ENCODE peak calls at places on chromosome 5, in six cellular contexts. X is A549, P is prostate gland, J is right lobe of liver, L is GM12892, O is uterus. U is an unnamed sample.

GRCh38 chr5:135489466-135490244 is 37.5 kb upstream of the TIFAB start:
- DNase-seq in X (no peak), P (no peak), J (no peak), L (no peak), O (no peak), U (no peak)

GRCh38 chr5:16626696-16627264 is 10.0 kb upstream of the RETREG1 start:
- DNase-seq in X (no peak), P (no peak), J (no peak), L (no peak), O (no peak), U (no peak)

GRCh38 chr5:89728750-89729149 is 680.8 kb downstream of the CETN3 start:
- DNase-seq in X (no peak), P (peak), J (no peak), L (no peak), O (peak), U (no peak)

GRCh38 chr5:68269820-68270219 is 54.3 kb downstream of the PIK3R1 start:
- DNase-seq in X (no peak), P (no peak), J (no peak), L (no peak), O (no peak), U (no peak)

GRCh38 chr5:92378961-92379611 is 996.0 kb upstream of the ARRDC3 start:
- DNase-seq in X (no peak), P (no peak), J (no peak), L (no peak), O (no peak), U (no peak)

GRCh38 chr5:126961702-126962101 is 68.7 kb downstream of the MARCHF3 start:
- DNase-seq in X (no peak), P (no peak), J (no peak), L (no peak), O (no peak), U (no peak)

GRCh38 chr5:73451218-73452130 is 2.9 kb upstream of the FOXD1 start:
- DNase-seq in X (no peak), P (peak), J (no peak), L (no peak), O (peak), U (no peak)

GRCh38 chr5:164002653-164003052 is 497.2 kb downstream of the MAT2B start:
- DNase-seq in X (no peak), P (no peak), J (no peak), L (no peak), O (no peak), U (no peak)

GRCh38 chr5:141883184-141883947 is 5.2 kb upstream of the PCDH1 start:
- DNase-seq in X (no peak), P (no peak), J (no peak), L (no peak), O (no peak), U (no peak)

GRCh38 chr5:23330726-23331125 is 176.7 kb upstream of the PRDM9 start:
- DNase-seq in X (no peak), P (no peak), J (no peak), L (no peak), O (no peak), U (no peak)

GRCh38 chr5:37214550-37214949 is 34.6 kb downstream of the CPLANE1 start:
- DNase-seq in X (no peak), P (no peak), J (no peak), L (no peak), O (no peak), U (no peak)

GRCh38 chr5:56908942-56909293 is 478 bp upstream of the SETD9 start:
- DNase-seq in X (no peak), P (no peak), J (peak), L (no peak), O (no peak), U (peak)

GRCh38 chr5:172435362-172436077 is 18.8 kb downstream of the SH3PXD2B start:
- DNase-seq in X (no peak), P (no peak), J (no peak), L (no peak), O (no peak), U (no peak)
- TF ChIP-seq POLR2A in X (no peak), P (no peak), J (no peak), L (no peak), O (no peak), U (no peak)

GRCh38 chr5:179860301-179860700 is 1.7 kb upstream of the MRNIP start:
- DNase-seq in X (no peak), P (no peak), J (no peak), L (no peak), O (no peak), U (no peak)

GRCh38 chr5:179862296-179862695 is 3.7 kb upstream of the MRNIP start:
- DNase-seq in X (no peak), P (no peak), J (no peak), L (no peak), O (no peak), U (no peak)

GRCh38 chr5:179862891-179863290 is 4.3 kb upstream of the MRNIP start:
- DNase-seq in X (no peak), P (no peak), J (no peak), L (no peak), O (no peak), U (no peak)

GRCh38 chr5:179858241-179858585 is 404 bp downstream of the MRNIP start:
- DNase-seq in X (peak), P (peak), J (no peak), L (no peak), O (no peak), U (peak)

GRCh38 chr5:179858586-179859427 is at the start of gene MRNIP:
- DNase-seq in X (peak), P (peak), J (peak), L (peak), O (peak), U (peak)
- TF ChIP-seq POLR2A in X (peak), P (peak), J (peak), L (peak), O (peak), U (peak)

GRCh38 chr5:61331407-61332368 is at the start of gene ZSWIM6:
- DNase-seq in X (peak), P (peak), J (peak), L (peak), O (peak), U (peak)
- TF ChIP-seq POLR2A in X (peak), P (peak), J (peak), L (peak), O (peak), U (peak)

DNA sequence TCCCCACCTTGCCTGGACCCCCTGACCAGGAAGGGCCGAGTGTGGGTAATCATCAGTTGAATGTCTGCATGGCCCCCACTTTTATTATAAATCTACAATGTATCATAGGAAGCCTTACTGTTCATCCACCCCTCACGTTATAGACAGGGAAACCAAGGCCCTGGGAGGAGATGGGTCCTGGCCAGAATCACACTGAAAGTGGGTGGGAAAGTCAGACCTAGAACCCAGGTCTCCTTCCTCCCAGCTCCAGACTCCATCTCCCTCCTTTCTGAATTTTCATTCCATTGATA is 17.1 kb downstream of the CD74 start:
- DNase-seq in X (no peak), P (no peak), J (no peak), L (no peak), O (no peak), U (no peak)
- TF ChIP-seq POLR2A in X (no peak), P (no peak), J (no peak), L (no peak), O (no peak), U (no peak)

GRCh38 chr5:1112596-1113331 is 901 bp upstream of the SLC12A7 start:
- DNase-seq in X (no peak), P (no peak), J (no peak), L (no peak), O (no peak), U (no peak)

GRCh38 chr5:1110260-1110929 is 1.5 kb downstream of the SLC12A7 start:
- DNase-seq in X (no peak), P (no peak), J (no peak), L (no peak), O (no peak), U (no peak)

GRCh38 chr5:1110930-1111726 is 735 bp downstream of the SLC12A7 start:
- DNase-seq in X (peak), P (no peak), J (no peak), L (peak), O (no peak), U (no peak)

GRCh38 chr5:1113332-1113690 is 1.4 kb upstream of the SLC12A7 start:
- DNase-seq in X (no peak), P (no peak), J (no peak), L (no peak), O (no peak), U (no peak)

DNA sequence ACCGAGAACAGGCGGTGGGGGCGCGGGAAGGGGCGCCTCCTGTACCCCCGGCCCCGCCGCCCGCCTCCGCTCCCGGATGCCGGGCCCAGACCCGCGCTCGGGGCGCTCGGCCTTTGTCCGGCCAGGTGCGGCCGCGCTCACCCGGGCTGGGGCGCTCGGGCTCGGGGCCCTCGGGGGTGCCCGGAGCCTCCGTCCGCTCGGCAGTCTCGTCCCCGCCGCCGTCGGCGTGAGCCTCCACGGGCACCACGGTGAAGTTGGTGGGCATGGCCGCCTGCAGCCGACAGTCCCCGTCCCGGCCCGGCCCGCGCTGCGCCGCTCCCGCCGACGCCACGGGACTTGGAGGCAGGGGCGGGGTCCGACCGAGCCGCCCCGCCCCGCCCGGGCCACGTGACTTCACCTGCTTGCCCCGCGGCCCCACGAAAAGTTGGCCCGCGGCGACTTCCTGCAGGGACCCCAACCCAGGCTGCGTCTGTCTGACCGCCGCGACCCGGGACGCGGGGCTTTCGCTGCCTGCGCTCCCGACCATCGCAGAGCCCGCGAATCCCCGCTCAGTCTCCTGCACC is at the start of gene SLC12A7:
- DNase-seq in X (peak), P (peak), J (peak), L (peak), O (peak), U (no peak)
- TF ChIP-seq POLR2A in X (peak), P (peak), J (peak), L (no peak), O (peak), U (peak)

GRCh38 chr5:94274684-94275083 is 343.7 kb downstream of the KIAA0825 start:
- DNase-seq in X (no peak), P (no peak), J (no peak), L (no peak), O (no peak), U (no peak)
- TF ChIP-seq POLR2A in X (no peak), P (no peak), J (no peak), L (no peak), O (no peak), U (no peak)

DNA sequence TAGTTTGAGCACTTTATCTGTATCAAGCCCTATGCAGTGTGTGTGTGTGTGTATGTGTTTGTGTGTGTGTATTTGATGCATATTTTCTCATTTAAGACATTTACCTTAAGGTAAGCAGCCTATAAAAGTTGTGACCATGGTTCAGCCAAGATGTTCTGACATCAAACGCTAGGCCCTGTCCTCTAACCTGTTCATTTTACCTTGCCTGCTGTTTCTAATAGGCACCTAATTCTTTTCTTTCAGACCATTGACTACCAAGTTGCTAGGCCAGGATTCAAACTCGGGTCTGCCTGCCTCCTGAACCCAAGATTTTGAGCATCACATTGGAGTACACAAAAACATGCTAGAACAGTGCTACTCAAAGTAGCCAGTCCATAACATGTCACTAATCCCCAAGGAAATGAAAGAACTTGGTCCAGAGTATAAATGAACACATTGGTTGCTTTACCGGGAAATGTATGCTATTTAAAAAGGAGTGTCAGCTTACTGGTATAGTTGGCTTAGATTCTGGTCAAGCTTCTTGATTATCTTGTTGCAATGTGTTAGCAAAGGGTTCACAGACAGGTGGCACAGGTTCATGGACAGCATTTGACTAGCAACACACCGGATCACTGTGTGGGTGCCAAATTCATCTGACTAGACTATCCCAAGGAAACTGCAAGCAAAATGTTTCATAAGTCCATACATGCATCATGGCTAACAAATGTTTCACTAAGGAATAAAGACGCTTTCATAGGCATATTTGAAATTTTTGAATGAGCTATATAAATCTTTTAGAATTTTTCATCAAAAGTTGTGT is 274.3 kb downstream of the PLK2 start:
- DNase-seq in X (no peak), P (no peak), J (no peak), L (no peak), O (no peak), U (no peak)
- TF ChIP-seq POLR2A in X (no peak), P (no peak), J (no peak), L (no peak), O (no peak), U (no peak)

DNA sequence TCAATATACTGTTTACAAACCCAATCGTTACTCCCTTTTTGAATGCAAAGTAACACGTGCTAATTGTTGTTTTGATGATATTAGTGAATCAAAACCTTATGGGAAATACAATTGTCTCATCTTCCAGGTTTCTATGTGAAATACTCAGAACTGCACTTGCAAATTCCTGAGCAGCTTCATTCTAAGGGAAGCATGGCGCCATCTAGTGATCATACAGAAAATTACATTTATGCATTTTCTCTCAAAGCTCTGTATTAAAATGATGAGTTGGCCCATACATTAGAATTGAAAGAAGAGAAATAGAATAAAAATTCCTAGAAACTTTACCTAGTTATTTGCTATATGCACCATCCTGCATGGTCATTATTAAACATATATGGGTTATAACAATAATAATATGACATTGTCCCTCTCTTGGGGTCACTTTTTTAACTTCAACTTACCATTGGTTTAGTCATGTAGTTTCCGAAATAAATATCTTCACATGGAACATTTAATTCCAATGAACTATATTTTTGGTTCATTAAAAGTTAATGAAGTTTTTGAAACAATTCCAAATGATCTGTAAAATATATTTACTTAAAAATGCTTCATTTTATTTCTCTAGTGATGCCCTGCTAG is 220.0 kb downstream of the PDE4D start:
- DNase-seq in X (peak), P (no peak), J (no peak), L (no peak), O (no peak), U (no peak)
- TF ChIP-seq POLR2A in X (no peak), P (no peak), J (no peak), L (no peak), O (no peak), U (no peak)

DNA sequence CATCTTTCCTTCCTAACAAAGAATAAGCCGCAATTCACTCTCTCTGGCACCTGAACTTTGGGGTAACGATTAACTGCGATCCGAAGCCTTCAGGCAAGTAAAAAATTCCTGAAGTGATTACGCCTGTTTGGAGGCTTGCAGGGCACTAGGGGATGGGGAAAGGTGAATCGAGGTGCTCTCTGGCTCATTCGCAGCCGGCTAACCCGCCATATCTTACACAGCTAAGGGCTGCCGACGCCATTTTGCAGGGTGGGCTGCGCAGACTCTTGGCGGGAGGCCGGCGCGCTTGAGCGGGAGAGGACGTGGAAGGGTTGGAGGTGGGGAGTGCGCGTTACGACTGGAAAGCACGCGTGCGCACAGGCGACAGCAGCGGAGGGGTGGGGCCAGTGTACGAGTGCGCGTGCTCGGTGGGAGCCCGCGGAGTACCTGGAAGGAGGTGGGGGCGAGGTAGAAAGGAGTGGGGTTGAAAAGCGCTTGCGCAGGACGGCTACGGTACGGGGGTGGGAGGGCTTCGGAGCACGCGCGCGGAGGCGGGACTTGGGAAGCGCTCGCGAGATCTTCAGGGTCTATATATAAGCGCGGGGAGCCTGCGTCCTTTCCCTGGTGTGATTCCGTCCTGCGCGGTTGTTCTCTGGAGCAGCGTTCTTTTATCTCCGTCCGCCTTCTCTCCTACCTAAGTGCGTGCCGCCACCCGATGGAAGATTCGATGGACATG is at the start of gene NPM1:
- DNase-seq in X (peak), P (peak), J (peak), L (peak), O (peak), U (peak)
- TF ChIP-seq POLR2A in X (peak), P (peak), J (peak), L (peak), O (peak), U (peak)